ENCODE peak calls at places on chromosomes 16 and 17, in nine cellular contexts. Q is T47D; Y is activated CD4-positive, alpha-beta T cell treated with anti-CD3 and anti-CD28 coated beads, Interleukin-2, amount 50 U/mL, for 1 hour; P is effector memory CD4-positive, alpha-beta T cell; J is activated T-cell treated with anti-CD3 and anti-CD28 coated beads, Interleukin-2, amount 50 U/mL, for 72 hours; R is NCI-H1105; T is activated CD8-positive, alpha-beta memory T cell treated with anti-CD3 and anti-CD28 coated beads for 1 hour; D is lower leg skin; F is progenitor cell of endocrine pancreas. H is an unnamed sample.

GRCh38 chr17:40539711-40540411 is 25.4 kb downstream of the CCR7 start:
- DNase-seq in F (no peak), D (no peak), P (no peak), J (no peak), R (no peak), Q (no peak), Y (no peak), T (no peak), H (no peak)

GRCh38 chr17:11545696-11546095 is 52.6 kb upstream of the DNAH9 start:
- DNase-seq in D (no peak), P (no peak), T (no peak), J (no peak), F (no peak), R (no peak), Q (no peak), Y (no peak), H (no peak)

GRCh38 chr16:90057738-90058173 is 19.4 kb downstream of the PRDM7 start:
- DNase-seq in F (no peak), T (no peak), P (no peak), Q (no peak), J (peak; percentile 37), Y (no peak), R (no peak), D (no peak), H (no peak)

GRCh38 chr16:78443780-78444422 is 344.4 kb downstream of the WWOX start:
- DNase-seq in R (no peak), D (no peak), F (no peak), Q (no peak), J (no peak), Y (no peak), P (no peak), T (no peak), H (no peak)

GRCh38 chr17:39261286-39261685 is 35.5 kb upstream of the STAC2 start:
- DNase-seq in P (no peak), J (no peak), T (no peak), Q (no peak), Y (no peak), D (no peak), F (no peak), R (no peak), H (no peak)

GRCh38 chr16:1459967-1460366 is 14.9 kb downstream of the CLCN7 start:
- DNase-seq in Y (no peak), Q (no peak), P (no peak), F (no peak), R (no peak), D (no peak), J (no peak), T (no peak), H (no peak)

GRCh38 chr16:11163761-11164261 is 92.2 kb downstream of the SOCS1 start:
- DNase-seq in D (no peak), Y (no peak), J (no peak), T (no peak), P (no peak), F (no peak), R (no peak), Q (no peak), H (no peak)

GRCh38 chr16:66935319-66936011 is at the start of gene CES2:
- DNase-seq in D (peak; percentile 52), P (no peak), T (no peak), F (no peak), J (no peak), Q (no peak), Y (no peak), R (no peak), H (no peak)